ENCODE peak calls at places on chromosomes 7 and 10, in four cellular contexts. W is fibroblast of mammary gland, Q is endothelial cell, D is NCI-H1694 treated with DMSO at 0.1 percent for 48 hours. M is an unnamed sample.
A peak's percentile ranks its signal among the peaks of the same experiment; 100 is the strongest.

GRCh38 chr10:13219685-13220670 is 14.2 kb downstream of the UCMA start:
- DNase-seq in D (no peak), Q (peak; percentile 38), W (no peak), M (no peak)

GRCh38 chr7:45863715-45864114 is 9.2 kb downstream of the CCDC201 start:
- DNase-seq in W (no peak), Q (peak; percentile 63), D (no peak), M (no peak)

GRCh38 chr7:137667633-137668387 is 179.0 kb downstream of the DGKI start:
- DNase-seq in W (peak; percentile 90), D (no peak), Q (no peak), M (peak; percentile 59)

GRCh38 chr10:13831711-13832110 is 244.9 kb downstream of the PRPF18 start:
- DNase-seq in Q (peak; percentile 31), W (no peak), D (no peak), M (no peak)

GRCh38 chr10:42955493-42955889 is 121.4 kb upstream of the RET start:
- DNase-seq in W (no peak), Q (peak; percentile 1), D (no peak), M (no peak)

GRCh38 chr7:38796636-38797501 is 112.1 kb downstream of the VPS41 start:
- DNase-seq in W (peak; percentile 74), D (peak; percentile 65), Q (peak; percentile 62), M (peak; percentile 68)

GRCh38 chr7:134640842-134641715 is 5.6 kb upstream of the BPGM start:
- DNase-seq in W (no peak), Q (no peak), D (no peak), M (no peak)

GRCh38 chr10:36068542-36068941 is 426.4 kb upstream of the FZD8 start:
- DNase-seq in Q (no peak), W (no peak), D (no peak), M (no peak)

GRCh38 chr10:128704716-128705115 is 578.5 kb upstream of the MKI67 start:
- DNase-seq in W (no peak), Q (no peak), D (no peak), M (no peak)

GRCh38 chr7:120170849-120171248 is 102.1 kb upstream of the KCND2 start:
- DNase-seq in W (peak; percentile 66), Q (no peak), D (no peak), M (peak; percentile 40)

GRCh38 chr7:2785071-2785500 is 59.0 kb downstream of the GNA12 start:
- DNase-seq in W (peak; percentile 41), D (no peak), Q (no peak), M (peak; percentile 75)

GRCh38 chr10:112792487-112793196 is 157.4 kb upstream of the TCF7L2 start:
- DNase-seq in Q (no peak), W (peak; percentile 82), D (peak; percentile 40), M (peak; percentile 80)

GRCh38 chr7:134702366-134703240 is 56.0 kb downstream of the BPGM start:
- DNase-seq in Q (no peak), D (no peak), W (no peak), M (peak; percentile 54)

GRCh38 chr7:103605640-103606039 is 159.6 kb upstream of the SLC26A5 start:
- DNase-seq in W (no peak), Q (no peak), D (no peak), M (no peak)

GRCh38 chr7:110205899-110206298 is 885.0 kb upstream of the LRRN3 start:
- DNase-seq in Q (no peak), D (no peak), W (no peak), M (no peak)

GRCh38 chr10:55233505-55233904 is 432.5 kb upstream of the PCDH15 start:
- DNase-seq in D (no peak), W (no peak), Q (no peak), M (no peak)

GRCh38 chr10:132133005-132133404 is 53.7 kb upstream of the DPYSL4 start:
- DNase-seq in W (no peak), Q (no peak), D (no peak), M (no peak)

GRCh38 chr7:157394246-157395191 is 57.7 kb downstream of the DNAJB6 start:
- DNase-seq in D (no peak), W (peak; percentile 71), Q (no peak), M (peak; percentile 39)

GRCh38 chr7:21125297-21125696 is 302.6 kb upstream of the SP4 start:
- DNase-seq in Q (no peak), D (no peak), W (no peak), M (no peak)